ENCODE peak calls at places on chromosomes 3 and 15, in five cellular contexts. F is colonic mucosa, V is SK-N-SH, X is endothelial cell of umbilical vein, H is left ventricle myocardium inferior. R is an unnamed sample.
A peak's percentile ranks its signal among the peaks of the same experiment; 100 is the strongest.

GRCh38 chr3:71784914-71785593 is at the start of gene PROK2:
- DNase-seq in F (no peak), V (peak; percentile 77), H (no peak), X (no peak), R (peak; percentile 63)

GRCh38 chr3:177483182-177483967 is 286.1 kb upstream of the TBL1XR1 start:
- DNase-seq in H (no peak), X (no peak), F (no peak), V (no peak), R (no peak)

GRCh38 chr3:151356791-151357460 is 27.6 kb upstream of the P2RY13 start:
- DNase-seq in F (no peak), H (no peak), V (peak; percentile 2), X (peak; percentile 11), R (no peak)

GRCh38 chr3:24300949-24301348 is 193.7 kb downstream of the THRB start:
- DNase-seq in V (no peak), F (no peak), H (no peak), X (no peak), R (no peak)

GRCh38 chr3:100254168-100254777 is 6.5 kb upstream of the TBC1D23 start:
- DNase-seq in H (peak; percentile 29), F (peak; percentile 55), V (peak; percentile 68), X (peak; percentile 75), R (no peak)

GRCh38 chr3:99869621-99870020 is 52.0 kb downstream of the CMSS1 start:
- DNase-seq in H (no peak), V (no peak), F (no peak), X (no peak), R (no peak)

GRCh38 chr3:174441588-174442316 is 417.4 kb upstream of the NAALADL2 start:
- DNase-seq in V (no peak), F (no peak), X (peak; percentile 54), H (no peak), R (no peak)

GRCh38 chr15:61171190-61171589 is 57.9 kb downstream of the RORA start:
- DNase-seq in V (no peak), F (no peak), X (no peak), H (no peak), R (no peak)

GRCh38 chr3:119716998-119717397 is 14.2 kb downstream of the CFAP91 start:
- DNase-seq in H (no peak), F (peak; percentile 83), V (no peak), X (no peak), R (no peak)

DNA sequence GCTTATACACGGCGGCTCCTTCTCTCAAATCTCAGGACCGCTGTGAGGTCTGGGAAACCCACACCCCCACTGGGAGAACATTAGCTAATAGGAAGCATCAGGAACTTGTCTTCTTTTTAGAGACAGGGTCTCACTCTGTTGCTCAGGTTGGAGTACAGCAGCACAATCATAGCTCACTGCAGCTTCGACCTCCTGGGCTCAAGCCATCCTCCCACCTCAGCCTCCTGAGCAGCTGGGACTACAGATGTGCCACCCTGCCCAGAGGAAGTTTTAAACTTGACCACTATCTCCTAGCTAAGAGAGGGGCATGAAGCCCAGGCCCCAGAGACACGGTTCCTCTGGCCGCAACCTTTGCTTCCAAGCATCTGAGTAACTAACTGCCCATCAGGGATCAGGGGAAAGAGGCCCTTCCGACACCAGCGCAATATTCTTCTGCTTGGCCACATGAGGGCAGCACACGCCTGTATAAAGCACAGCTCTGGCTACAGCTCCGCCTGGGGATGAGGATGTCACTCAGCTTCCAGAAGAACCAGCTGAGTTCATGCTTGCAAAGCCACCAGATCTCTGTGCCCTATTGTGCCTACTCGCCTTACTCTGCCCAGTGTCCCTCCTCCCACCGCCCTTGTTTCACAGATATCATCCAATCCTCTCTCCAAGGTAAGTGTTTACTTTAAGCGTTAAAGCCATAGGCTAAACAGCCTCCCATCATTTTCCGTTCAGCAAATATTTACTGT is 57.6 kb upstream of the SLC6A11 start:
- DNase-seq in H (no peak), F (peak; percentile 25), V (peak; percentile 86), X (peak; percentile 65), R (no peak)
- TF ChIP-seq CTCF in H (peak; percentile 71), F (peak; percentile 71), V (peak; percentile 67), X (peak; percentile 61), R (peak; percentile 70)

DNA sequence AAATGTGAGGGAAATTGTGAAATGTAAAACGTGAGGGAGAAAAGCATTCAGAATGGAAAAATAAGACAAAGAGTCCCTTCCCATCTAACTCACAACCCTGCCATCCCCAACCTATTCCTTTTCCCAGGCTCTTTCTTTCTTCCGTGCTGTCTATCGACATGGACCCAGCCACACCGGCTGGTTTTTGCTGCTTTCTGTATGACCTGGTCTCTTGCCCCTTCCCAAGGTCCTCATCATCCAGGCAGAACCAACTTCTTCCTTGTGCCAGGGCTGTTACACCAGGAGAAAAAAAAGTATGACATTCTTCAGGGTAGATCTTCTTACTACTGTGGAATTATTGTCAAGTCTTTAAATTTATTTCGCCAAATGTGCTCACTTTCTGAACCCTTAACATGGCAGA is 6.8 kb downstream of the CAPN3 start:
- DNase-seq in V (no peak), H (no peak), F (no peak), X (no peak), R (no peak)
- H3K27ac ChIP-seq in V (no peak overlapping the region), H (no peak overlapping the region), F (no peak overlapping the region), X (no peak overlapping the region), R (no peak overlapping the region)

GRCh38 chr3:169666501-169667379 is 3.2 kb upstream of the MECOM start:
- DNase-seq in F (no peak), X (peak; percentile 66), H (no peak), V (peak; percentile 33), R (peak; percentile 70)
- H3K27me3 ChIP-seq in F (peaks cover 35% of the 10 kb centered on the region), X (no peaks in the 10 kb centered on the region), H (peaks cover 95% of the 10 kb centered on the region), V (peaks cover 83% of the 10 kb centered on the region), R (peaks cover 73% of the 10 kb centered on the region)

GRCh38 chr3:142152349-142152748 is 3.0 kb upstream of the TFDP2 start:
- DNase-seq in X (no peak), H (no peak), F (no peak), V (peak; percentile 20), R (no peak)
- TF ChIP-seq CTCF in X (no peak), H (no peak), F (no peak), V (peak; percentile 16), R (no peak)

GRCh38 chr3:184282941-184283340 is 7.1 kb downstream of the ECE2 start:
- DNase-seq in X (no peak), H (no peak), V (no peak), F (no peak), R (no peak)
- H3K27ac ChIP-seq in X (no peak overlapping the region), H (no peak overlapping the region), V (no peak overlapping the region), F (no peak overlapping the region), R (no peak overlapping the region)

GRCh38 chr15:52772766-52773165 is 17.4 kb downstream of the ONECUT1 start:
- DNase-seq in X (no peak), F (no peak), V (no peak), H (no peak), R (no peak)
- H3K27me3 ChIP-seq in X (peaks cover 28% of the 10 kb centered on the region), F (no peaks in the 10 kb centered on the region), V (peaks cover 56% of the 10 kb centered on the region), H (peaks cover 95% of the 10 kb centered on the region), R (peaks cover 39% of the 10 kb centered on the region)

GRCh38 chr3:107637416-107638182 is 114.8 kb downstream of the BBX start:
- DNase-seq in V (no peak), F (no peak), X (no peak), H (no peak), R (no peak)

GRCh38 chr3:107641572-107642307 is 119.0 kb downstream of the BBX start:
- DNase-seq in F (no peak), V (no peak), X (no peak), H (no peak), R (no peak)

GRCh38 chr3:107644631-107645030 is 121.9 kb downstream of the BBX start:
- DNase-seq in F (no peak), V (no peak), X (peak; percentile 57), H (no peak), R (no peak)

DNA sequence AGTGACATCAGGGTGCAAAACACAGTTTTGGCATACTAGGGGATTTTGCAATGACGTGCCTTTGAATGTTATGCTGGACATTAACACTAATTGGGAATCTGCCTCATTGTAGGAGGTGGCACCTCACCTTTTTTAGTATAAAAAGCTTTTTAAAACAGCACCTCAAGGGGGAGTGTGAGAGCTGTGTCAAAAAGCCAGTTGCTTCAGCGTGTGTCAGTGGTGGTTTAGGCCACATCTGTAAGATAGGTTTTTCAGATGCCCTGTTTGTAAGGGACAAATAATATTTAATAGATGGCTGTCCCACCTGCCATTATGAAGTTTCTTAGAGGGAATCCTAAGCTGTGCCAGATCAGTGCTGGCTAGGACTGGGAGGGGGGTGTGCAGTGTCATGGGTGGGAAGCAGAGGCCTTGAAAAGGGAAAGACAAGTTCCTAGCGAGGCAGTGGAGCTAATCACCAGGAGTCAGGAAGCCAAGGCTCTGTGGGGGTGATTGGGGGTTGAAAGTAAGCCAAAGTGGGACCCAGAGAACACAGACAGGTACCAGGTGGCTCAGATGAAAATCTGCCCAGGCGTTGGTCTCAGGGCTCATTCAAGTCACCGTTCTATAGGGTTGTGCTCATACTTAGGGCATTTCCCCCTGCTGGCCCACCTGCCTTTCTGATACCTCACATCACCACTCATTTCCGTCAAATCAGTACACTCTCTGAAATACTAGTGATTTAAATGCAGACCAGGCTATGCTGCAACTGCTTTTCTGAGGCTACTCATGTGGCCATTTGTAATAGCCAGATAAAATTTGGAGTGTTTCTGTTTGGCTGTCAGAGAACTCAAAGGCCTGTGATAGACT is 120.5 kb downstream of the BBX start:
- DNase-seq in H (no peak), V (no peak), X (no peak), F (no peak), R (no peak)
- TF ChIP-seq CTCF in H (no peak), V (peak; percentile 35), X (no peak), F (no peak), R (peak; percentile 7)

R was measured in upper lobe of right lung.